ENCODE peak calls at places on chromosomes 13 and 19, in six cellular contexts. One of them, this sample, is unnamed.
A peak's percentile ranks its signal among the peaks of the same experiment; 100 is the strongest.

GRCh38 chr19:32361574-32362317 is 16.3 kb downstream of the ZNF507 start:
- DNase-seq in DMS153: no peak
- DNase-seq in activated CD4-positive, alpha-beta T cell treated with anti-CD3 and anti-CD28 coated beads, Interleukin-2, amount 50 U/mL, for 1 hour: no peak
- DNase-seq in stimulated activated CD4-positive, alpha-beta T cell treated with anti-CD3 and anti-CD28 coated beads, Interleukin-1b, Interleukin-23, amount 100 ng/mL, for 48 hours: no peak
- DNase-seq in IMR-90: no peak
- DNase-seq in HS-27A: no peak
- DNase-seq in this sample: no peak

GRCh38 chr13:22047785-22048104 is 376.9 kb downstream of the FGF9 start:
- DNase-seq in DMS153: no peak
- DNase-seq in activated CD4-positive, alpha-beta T cell treated with anti-CD3 and anti-CD28 coated beads, Interleukin-2, amount 50 U/mL, for 1 hour: no peak
- DNase-seq in stimulated activated CD4-positive, alpha-beta T cell treated with anti-CD3 and anti-CD28 coated beads, Interleukin-1b, Interleukin-23, amount 100 ng/mL, for 48 hours: no peak
- DNase-seq in IMR-90: no peak
- DNase-seq in HS-27A: no peak
- DNase-seq in this sample: no peak

GRCh38 chr19:1683869-1684572 is 31.6 kb upstream of the TCF3 start:
- DNase-seq in DMS153: no peak
- DNase-seq in activated CD4-positive, alpha-beta T cell treated with anti-CD3 and anti-CD28 coated beads, Interleukin-2, amount 50 U/mL, for 1 hour: no peak
- DNase-seq in stimulated activated CD4-positive, alpha-beta T cell treated with anti-CD3 and anti-CD28 coated beads, Interleukin-1b, Interleukin-23, amount 100 ng/mL, for 48 hours: no peak
- DNase-seq in IMR-90: no peak
- DNase-seq in HS-27A: no peak
- DNase-seq in this sample: no peak

GRCh38 chr19:10271543-10272086 is 695 bp downstream of the ICAM1 start:
- DNase-seq in DMS153: no peak
- DNase-seq in activated CD4-positive, alpha-beta T cell treated with anti-CD3 and anti-CD28 coated beads, Interleukin-2, amount 50 U/mL, for 1 hour: no peak
- DNase-seq in stimulated activated CD4-positive, alpha-beta T cell treated with anti-CD3 and anti-CD28 coated beads, Interleukin-1b, Interleukin-23, amount 100 ng/mL, for 48 hours: no peak
- DNase-seq in IMR-90: peak; percentile 56
- DNase-seq in HS-27A: no peak
- DNase-seq in this sample: no peak

GRCh38 chr19:23285948-23286347 is 35.8 kb upstream of the ZNF724 start:
- DNase-seq in DMS153: no peak
- DNase-seq in activated CD4-positive, alpha-beta T cell treated with anti-CD3 and anti-CD28 coated beads, Interleukin-2, amount 50 U/mL, for 1 hour: no peak
- DNase-seq in stimulated activated CD4-positive, alpha-beta T cell treated with anti-CD3 and anti-CD28 coated beads, Interleukin-1b, Interleukin-23, amount 100 ng/mL, for 48 hours: no peak
- DNase-seq in IMR-90: no peak
- DNase-seq in HS-27A: no peak
- DNase-seq in this sample: no peak

GRCh38 chr13:99484405-99484981 is 16.8 kb upstream of the TM9SF2 start:
- DNase-seq in DMS153: no peak
- DNase-seq in activated CD4-positive, alpha-beta T cell treated with anti-CD3 and anti-CD28 coated beads, Interleukin-2, amount 50 U/mL, for 1 hour: no peak
- DNase-seq in stimulated activated CD4-positive, alpha-beta T cell treated with anti-CD3 and anti-CD28 coated beads, Interleukin-1b, Interleukin-23, amount 100 ng/mL, for 48 hours: no peak
- DNase-seq in IMR-90: peak; percentile 77
- DNase-seq in HS-27A: no peak
- DNase-seq in this sample: no peak

GRCh38 chr19:36245210-36246005 is 30.5 kb downstream of the ZNF146 start:
- DNase-seq in DMS153: no peak
- DNase-seq in activated CD4-positive, alpha-beta T cell treated with anti-CD3 and anti-CD28 coated beads, Interleukin-2, amount 50 U/mL, for 1 hour: no peak
- DNase-seq in stimulated activated CD4-positive, alpha-beta T cell treated with anti-CD3 and anti-CD28 coated beads, Interleukin-1b, Interleukin-23, amount 100 ng/mL, for 48 hours: no peak
- DNase-seq in IMR-90: no peak
- DNase-seq in HS-27A: no peak
- DNase-seq in this sample: no peak

GRCh38 chr19:6811906-6812305 is 39.4 kb downstream of the VAV1 start:
- DNase-seq in DMS153: peak; percentile 39
- DNase-seq in activated CD4-positive, alpha-beta T cell treated with anti-CD3 and anti-CD28 coated beads, Interleukin-2, amount 50 U/mL, for 1 hour: no peak
- DNase-seq in stimulated activated CD4-positive, alpha-beta T cell treated with anti-CD3 and anti-CD28 coated beads, Interleukin-1b, Interleukin-23, amount 100 ng/mL, for 48 hours: no peak
- DNase-seq in IMR-90: peak; percentile 39
- DNase-seq in HS-27A: peak; percentile 62
- DNase-seq in this sample: peak; percentile 62

GRCh38 chr19:54573330-54573872 is at the start of gene LILRA2:
- DNase-seq in DMS153: no peak
- DNase-seq in activated CD4-positive, alpha-beta T cell treated with anti-CD3 and anti-CD28 coated beads, Interleukin-2, amount 50 U/mL, for 1 hour: no peak
- DNase-seq in stimulated activated CD4-positive, alpha-beta T cell treated with anti-CD3 and anti-CD28 coated beads, Interleukin-1b, Interleukin-23, amount 100 ng/mL, for 48 hours: no peak
- DNase-seq in IMR-90: no peak
- DNase-seq in HS-27A: no peak
- DNase-seq in this sample: no peak

GRCh38 chr19:12695997-12696365 is 450 bp downstream of the FBXW9 start:
- DNase-seq in DMS153: no peak
- DNase-seq in activated CD4-positive, alpha-beta T cell treated with anti-CD3 and anti-CD28 coated beads, Interleukin-2, amount 50 U/mL, for 1 hour: peak; percentile 10
- DNase-seq in stimulated activated CD4-positive, alpha-beta T cell treated with anti-CD3 and anti-CD28 coated beads, Interleukin-1b, Interleukin-23, amount 100 ng/mL, for 48 hours: peak; percentile 28
- DNase-seq in IMR-90: no peak
- DNase-seq in HS-27A: no peak
- DNase-seq in this sample: no peak

GRCh38 chr19:5805465-5806132 is 732 bp downstream of the NRTN start:
- DNase-seq in DMS153: peak; percentile 55
- DNase-seq in activated CD4-positive, alpha-beta T cell treated with anti-CD3 and anti-CD28 coated beads, Interleukin-2, amount 50 U/mL, for 1 hour: peak; percentile 66
- DNase-seq in stimulated activated CD4-positive, alpha-beta T cell treated with anti-CD3 and anti-CD28 coated beads, Interleukin-1b, Interleukin-23, amount 100 ng/mL, for 48 hours: peak; percentile 52
- DNase-seq in IMR-90: peak; percentile 24
- DNase-seq in HS-27A: no peak
- DNase-seq in this sample: no peak

This sample was measured in HT1080.